ENCODE peak calls at places on chromosomes 1 and 21, in ten cellular contexts. M, I, U, J, Q, Y, Z, K, E and D are unnamed samples.

GRCh38 chr1:223525957-223526356 is 132.7 kb downstream of the CCDC185 start:
- DNase-seq in M (no peak), I (no peak), U (no peak), J (no peak), Q (no peak), Y (no peak), Z (no peak), K (no peak), E (no peak), D (no peak)

GRCh38 chr1:44485229-44485932 is 80.3 kb downstream of the RNF220 start:
- DNase-seq in M (peak; percentile 58), I (no peak), U (no peak), J (no peak), Q (no peak), Y (no peak), Z (no peak), K (peak; percentile 30), E (no peak), D (no peak)

GRCh38 chr1:233188061-233188460 is 107.5 kb downstream of the PCNX2 start:
- DNase-seq in M (no peak), I (no peak), U (no peak), J (no peak), Q (no peak), Y (no peak), Z (no peak), K (no peak), E (no peak), D (no peak)

GRCh38 chr1:93448983-93449805 is 1.3 kb downstream of the FNBP1L start:
- DNase-seq in M (no peak), I (no peak), U (peak; percentile 33), J (peak; percentile 84), Q (no peak), Y (no peak), Z (peak; percentile 42), K (no peak), E (peak; percentile 44), D (peak; percentile 40)

GRCh38 chr1:156004843-156005593 is 15.7 kb downstream of the SSR2 start:
- DNase-seq in M (no peak), I (peak; percentile 4), U (no peak), J (no peak), Q (no peak), Y (no peak), Z (no peak), K (no peak), E (no peak), D (no peak)

GRCh38 chr1:180210008-180210555 is 20.0 kb upstream of the LHX4 start:
- DNase-seq in M (no peak), I (no peak), U (no peak), J (no peak), Q (no peak), Y (no peak), Z (no peak), K (no peak), E (no peak), D (no peak)

GRCh38 chr21:15823486-15824150 is 93.8 kb downstream of the USP25 start:
- DNase-seq in M (no peak), I (no peak), U (no peak), J (no peak), Q (no peak), Y (no peak), Z (no peak), K (no peak), E (no peak), D (no peak)

GRCh38 chr1:155082941-155083541 is 4.4 kb downstream of the EFNA3 start:
- DNase-seq in M (no peak), I (no peak), U (peak; percentile 62), J (peak; percentile 44), Q (no peak), Y (no peak), Z (no peak), K (no peak), E (no peak), D (no peak)

GRCh38 chr1:166950156-166950555 is 25.2 kb downstream of the ILDR2 start:
- DNase-seq in M (no peak), I (no peak), U (no peak), J (peak; percentile 44), Q (no peak), Y (no peak), Z (no peak), K (no peak), E (no peak), D (no peak)

GRCh38 chr1:200150721-200151120 is 123.2 kb downstream of the NR5A2 start:
- DNase-seq in M (no peak), I (no peak), U (no peak), J (peak; percentile 37), Q (no peak), Y (no peak), Z (peak; percentile 75), K (no peak), E (peak; percentile 14), D (no peak)

GRCh38 chr1:43449708-43450069 is 4.0 kb downstream of the HYI start:
- DNase-seq in M (no peak), I (no peak), U (no peak), J (no peak), Q (no peak), Y (no peak), Z (no peak), K (no peak), E (no peak), D (no peak)

GRCh38 chr1:201346337-201346939 is 31.0 kb downstream of the TNNT2 start:
- DNase-seq in M (no peak), I (no peak), U (peak; percentile 70), J (peak; percentile 72), Q (peak; percentile 4), Y (no peak), Z (no peak), K (no peak), E (peak; percentile 60), D (peak; percentile 38)

GRCh38 chr1:45925728-45926287 is 122.4 kb downstream of the MAST2 start:
- DNase-seq in M (no peak), I (no peak), U (no peak), J (no peak), Q (no peak), Y (no peak), Z (no peak), K (no peak), E (no peak), D (no peak)

GRCh38 chr21:38402291-38402690 is 96.0 kb downstream of the ERG start:
- DNase-seq in M (no peak), I (no peak), U (no peak), J (no peak), Q (no peak), Y (no peak), Z (no peak), K (no peak), E (no peak), D (no peak)

GRCh38 chr1:8938232-8939117 is 7.2 kb upstream of the CA6 start:
- DNase-seq in M (peak; percentile 14), I (no peak), U (no peak), J (no peak), Q (no peak), Y (no peak), Z (no peak), K (no peak), E (no peak), D (no peak)

GRCh38 chr1:6627031-6627430 is 2.4 kb downstream of the THAP3 start:
- DNase-seq in M (no peak), I (no peak), U (no peak), J (no peak), Q (no peak), Y (no peak), Z (no peak), K (no peak), E (no peak), D (no peak)

GRCh38 chr1:207251066-207251465 is 70.4 kb upstream of the CD55 start:
- DNase-seq in M (no peak), I (no peak), U (no peak), J (no peak), Q (no peak), Y (no peak), Z (no peak), K (no peak), E (no peak), D (no peak)

GRCh38 chr21:42405064-42406059 is 1.7 kb downstream of the UBASH3A start:
- DNase-seq in M (no peak), I (no peak), U (no peak), J (no peak), Q (no peak), Y (no peak), Z (no peak), K (no peak), E (no peak), D (no peak)

GRCh38 chr1:108561731-108562326 is 1.9 kb downstream of the EEIG2 start:
- DNase-seq in M (peak; percentile 57), I (peak; percentile 76), U (peak; percentile 65), J (peak; percentile 87), Q (peak; percentile 73), Y (peak; percentile 80), Z (peak; percentile 61), K (no peak), E (peak; percentile 53), D (peak; percentile 79)

GRCh38 chr1:175218786-175219447 is 26.3 kb upstream of the KIAA0040 start:
- DNase-seq in M (no peak), I (no peak), U (no peak), J (no peak), Q (no peak), Y (no peak), Z (no peak), K (no peak), E (no peak), D (no peak)

GRCh38 chr1:179121159-179121938 is 39.5 kb downstream of the TOR3A start:
- DNase-seq in M (no peak), I (no peak), U (peak; percentile 13), J (peak; percentile 21), Q (peak; percentile 28), Y (no peak), Z (no peak), K (peak; percentile 43), E (no peak), D (no peak)

GRCh38 chr1:21894034-21894881 is 42.9 kb downstream of the HSPG2 start:
- DNase-seq in M (no peak), I (no peak), U (no peak), J (no peak), Q (no peak), Y (no peak), Z (no peak), K (no peak), E (no peak), D (no peak)

GRCh38 chr1:203046984-203047630 is 20.8 kb downstream of the PPFIA4 start:
- DNase-seq in M (no peak), I (no peak), U (no peak), J (no peak), Q (no peak), Y (no peak), Z (no peak), K (peak; percentile 29), E (no peak), D (no peak)

GRCh38 chr1:8674912-8675311 is 142.5 kb downstream of the RERE start:
- DNase-seq in M (no peak), I (no peak), U (no peak), J (no peak), Q (no peak), Y (no peak), Z (no peak), K (no peak), E (no peak), D (no peak)

GRCh38 chr1:246214708-246215504 is 292.2 kb downstream of the SMYD3 start:
- DNase-seq in M (peak; percentile 92), I (no peak), U (no peak), J (no peak), Q (no peak), Y (no peak), Z (no peak), K (peak; percentile 24), E (peak; percentile 93), D (no peak)

GRCh38 chr1:168688679-168689657 is 40.0 kb downstream of the DPT start:
- DNase-seq in M (no peak), I (no peak), U (no peak), J (no peak), Q (no peak), Y (no peak), Z (no peak), K (no peak), E (peak; percentile 86), D (no peak)

GRCh38 chr1:199684686-199685273 is 342.7 kb upstream of the NR5A2 start:
- DNase-seq in M (peak; percentile 12), I (no peak), U (peak; percentile 12), J (no peak), Q (peak; percentile 7), Y (peak; percentile 44), Z (peak; percentile 34), K (peak; percentile 28), E (peak; percentile 39), D (no peak)